ENCODE peak calls at places on chromosomes 13 and 19, in four cellular contexts. One of them, this sample, is unnamed. For H3K4me1, the result is how much of the 10 kb centered on the place peaks cover.

GRCh38 chr13:71514900-71515598 is 352.0 kb downstream of the DACH1 start:
- DNase-seq in breast epithelium: no peak
- DNase-seq in fibroblast of lung: no peak
- DNase-seq in body of pancreas: no peak
- DNase-seq in this sample: no peak

GRCh38 chr13:114102521-114103288 is 29.7 kb downstream of the RASA3 start:
- DNase-seq in fibroblast of lung: no peak
- DNase-seq in body of pancreas: peak
- DNase-seq in breast epithelium: peak
- DNase-seq in this sample: no peak

GRCh38 chr13:100464006-100464405 is 124.6 kb downstream of the GGACT start:
- DNase-seq in fibroblast of lung: peak
- DNase-seq in body of pancreas: no peak
- DNase-seq in breast epithelium: no peak
- DNase-seq in this sample: no peak

GRCh38 chr19:48258350-48258749 is 2.6 kb upstream of the CARD8 start:
- DNase-seq in fibroblast of lung: peak
- DNase-seq in body of pancreas: no peak
- DNase-seq in breast epithelium: no peak
- DNase-seq in this sample: peak

GRCh38 chr13:114096811-114097503 is 35.5 kb downstream of the RASA3 start:
- DNase-seq in breast epithelium: peak
- DNase-seq in fibroblast of lung: no peak
- DNase-seq in body of pancreas: no peak
- DNase-seq in this sample: no peak

GRCh38 chr13:99269627-99270252 is 11.6 kb upstream of the GPR18 start:
- DNase-seq in fibroblast of lung: peak
- DNase-seq in breast epithelium: no peak
- DNase-seq in body of pancreas: no peak
- DNase-seq in this sample: no peak

GRCh38 chr13:66222926-66223325 is 1007.2 kb downstream of the PCDH9 start:
- DNase-seq in breast epithelium: no peak
- DNase-seq in body of pancreas: no peak
- DNase-seq in fibroblast of lung: no peak
- DNase-seq in this sample: peak

GRCh38 chr13:105991622-105992254 is 543.7 kb downstream of the EFNB2 start:
- DNase-seq in fibroblast of lung: peak
- DNase-seq in breast epithelium: no peak
- DNase-seq in body of pancreas: peak
- DNase-seq in this sample: no peak

GRCh38 chr19:47058621-47059020 is 10.2 kb upstream of the TMEM160 start:
- DNase-seq in fibroblast of lung: no peak
- DNase-seq in breast epithelium: no peak
- DNase-seq in body of pancreas: no peak
- DNase-seq in this sample: no peak

GRCh38 chr13:45167611-45168554 is 33.0 kb downstream of the KCTD4 start:
- DNase-seq in body of pancreas: peak
- DNase-seq in breast epithelium: peak
- DNase-seq in fibroblast of lung: peak
- DNase-seq in this sample: no peak

GRCh38 chr13:27621366-27622101 is at the start of gene POLR1D:
- DNase-seq in body of pancreas: peak
- DNase-seq in breast epithelium: peak
- DNase-seq in fibroblast of lung: peak
- DNase-seq in this sample: peak

GRCh38 chr13:27620377-27621115 is at the start of gene LNX2:
- DNase-seq in fibroblast of lung: peak
- DNase-seq in body of pancreas: peak
- DNase-seq in breast epithelium: peak
- DNase-seq in this sample: peak

GRCh38 chr13:27621116-27621365 is 651 bp upstream of the POLR1D start:
- DNase-seq in fibroblast of lung: no peak
- DNase-seq in body of pancreas: no peak
- DNase-seq in breast epithelium: no peak
- DNase-seq in this sample: no peak

GRCh38 chr13:27619093-27619705 is 1.1 kb downstream of the LNX2 start:
- DNase-seq in body of pancreas: peak
- DNase-seq in fibroblast of lung: peak
- DNase-seq in breast epithelium: no peak
- DNase-seq in this sample: no peak

DNA sequence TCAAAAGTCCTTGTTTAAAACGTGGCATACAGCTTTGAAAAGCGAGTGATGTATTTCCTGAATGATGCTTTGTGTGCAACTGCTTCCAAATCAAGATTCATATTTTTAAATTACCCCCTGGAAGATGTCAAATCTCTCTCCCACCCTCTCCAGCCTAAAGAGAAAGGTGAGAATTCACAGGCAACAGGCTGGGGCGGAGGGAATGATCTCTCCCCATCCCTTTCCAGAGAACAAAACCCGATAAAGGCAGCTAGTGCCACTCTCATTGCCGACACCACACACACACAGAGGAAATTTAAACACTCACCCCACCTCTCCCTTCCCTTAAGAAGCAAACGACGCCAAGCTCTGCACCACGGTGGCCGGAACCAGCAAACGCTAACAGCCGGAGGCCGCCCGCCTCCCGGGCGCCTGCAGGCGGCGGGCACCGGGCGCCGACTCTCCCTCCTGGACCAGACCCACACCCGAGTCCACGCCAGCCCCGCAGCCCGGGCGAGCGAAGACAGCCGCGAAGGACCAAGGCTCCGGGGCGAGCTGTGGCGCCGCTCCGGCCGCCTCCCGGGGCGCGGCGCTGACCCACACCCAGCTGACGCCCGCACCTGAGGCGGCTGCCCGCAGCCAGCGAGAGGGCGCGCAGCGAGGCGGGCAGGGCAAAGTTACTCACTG is 485 bp downstream of the LNX2 start:
- DNase-seq in fibroblast of lung: peak
- DNase-seq in body of pancreas: no peak
- DNase-seq in breast epithelium: peak
- DNase-seq in this sample: peak
- H3K4me1 ChIP-seq in fibroblast of lung: under half
- H3K4me1 ChIP-seq in body of pancreas: half or more
- H3K4me1 ChIP-seq in breast epithelium: under half
- H3K4me1 ChIP-seq in this sample: half or more

GRCh38 chr19:43777163-43777700 is 3.5 kb downstream of the KCNN4 start:
- DNase-seq in fibroblast of lung: peak
- DNase-seq in breast epithelium: no peak
- DNase-seq in body of pancreas: no peak
- DNase-seq in this sample: peak
- H3K4me1 ChIP-seq in fibroblast of lung: under half
- H3K4me1 ChIP-seq in breast epithelium: under half
- H3K4me1 ChIP-seq in body of pancreas: under half
- H3K4me1 ChIP-seq in this sample: under half

DNA sequence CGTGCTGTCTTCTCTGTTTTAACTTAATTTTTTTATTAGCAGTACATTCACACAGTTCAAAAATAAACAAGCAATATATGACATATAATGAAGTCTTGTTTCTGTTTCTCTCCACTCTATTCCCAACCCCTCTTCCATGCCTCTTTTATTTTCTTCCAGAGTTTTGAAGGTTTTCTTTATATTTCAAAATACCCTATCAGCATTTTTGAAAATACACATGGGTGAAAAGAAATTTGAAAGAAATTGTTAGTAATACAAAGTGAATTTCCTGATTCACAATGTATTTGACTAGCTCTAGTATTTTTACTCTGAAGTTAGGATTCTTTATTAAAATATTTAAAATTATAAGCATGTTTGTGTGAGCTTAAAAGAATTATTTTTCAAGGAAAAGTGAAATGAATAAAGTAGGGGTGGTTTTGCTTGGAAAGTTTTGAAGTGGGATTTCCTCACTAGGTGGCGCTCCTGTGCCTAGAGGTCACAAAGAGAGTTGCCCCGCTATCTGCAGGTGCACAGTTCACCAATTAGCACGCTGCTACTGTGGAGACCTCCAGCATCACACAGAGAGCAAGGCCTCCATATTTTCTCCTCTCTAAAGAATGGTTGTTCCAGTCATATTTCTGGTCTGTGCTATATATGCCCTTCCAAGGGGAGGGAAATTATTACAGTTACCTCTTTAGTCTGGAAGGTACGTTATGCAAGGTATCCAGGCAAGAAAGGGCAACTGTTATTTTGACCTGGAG is 37.6 kb downstream of the SOX21 start:
- DNase-seq in fibroblast of lung: peak
- DNase-seq in body of pancreas: peak
- DNase-seq in breast epithelium: no peak
- DNase-seq in this sample: peak
- H3K4me1 ChIP-seq in fibroblast of lung: under half
- H3K4me1 ChIP-seq in body of pancreas: under half
- H3K4me1 ChIP-seq in breast epithelium: under half
- H3K4me1 ChIP-seq in this sample: under half

GRCh38 chr13:97879646-97880297 is 73.7 kb upstream of the IPO5 start:
- DNase-seq in body of pancreas: no peak
- DNase-seq in breast epithelium: no peak
- DNase-seq in fibroblast of lung: peak
- DNase-seq in this sample: no peak

GRCh38 chr13:97881556-97881955 is 71.9 kb upstream of the IPO5 start:
- DNase-seq in body of pancreas: no peak
- DNase-seq in fibroblast of lung: no peak
- DNase-seq in breast epithelium: no peak
- DNase-seq in this sample: no peak

GRCh38 chr13:97878421-97879375 is 74.8 kb upstream of the IPO5 start:
- DNase-seq in fibroblast of lung: peak
- DNase-seq in breast epithelium: no peak
- DNase-seq in body of pancreas: no peak
- DNase-seq in this sample: no peak

GRCh38 chr13:97883356-97883755 is 70.1 kb upstream of the IPO5 start:
- DNase-seq in body of pancreas: no peak
- DNase-seq in fibroblast of lung: peak
- DNase-seq in breast epithelium: no peak
- DNase-seq in this sample: no peak

GRCh38 chr13:97880298-97880675 is 73.2 kb upstream of the IPO5 start:
- DNase-seq in fibroblast of lung: no peak
- DNase-seq in breast epithelium: no peak
- DNase-seq in body of pancreas: no peak
- DNase-seq in this sample: no peak
- H3K4me1 ChIP-seq in fibroblast of lung: under half
- H3K4me1 ChIP-seq in breast epithelium: under half
- H3K4me1 ChIP-seq in body of pancreas: under half
- H3K4me1 ChIP-seq in this sample: under half

This sample was measured in DND-41.